ENCODE peak calls at places on chromosomes 13 and 19, in nine cellular contexts. One of them, this sample, is unnamed.

GRCh38 chr13:95355491-95355890 is 54.2 kb upstream of the ABCC4 start:
- DNase-seq in heart right ventricle: no peak
- DNase-seq in lung: no peak
- DNase-seq in lower leg skin: no peak
- DNase-seq in T-helper 17 cell: no peak
- DNase-seq in neuronal stem cell: no peak
- DNase-seq in WTC11: no peak
- DNase-seq in PC-9: no peak
- DNase-seq in non-pigmented ciliary epithelial cell: no peak
- DNase-seq in this sample: no peak

GRCh38 chr19:4542896-4543351 is 3.1 kb upstream of the LRG1 start:
- DNase-seq in non-pigmented ciliary epithelial cell: no peak
- DNase-seq in T-helper 17 cell: no peak
- DNase-seq in neuronal stem cell: no peak
- DNase-seq in WTC11: no peak
- DNase-seq in heart right ventricle: no peak
- DNase-seq in lung: no peak
- DNase-seq in lower leg skin: no peak
- DNase-seq in PC-9: no peak
- DNase-seq in this sample: no peak

GRCh38 chr13:59266478-59267063 is 897.2 kb downstream of the DIAPH3 start:
- DNase-seq in neuronal stem cell: no peak
- DNase-seq in WTC11: no peak
- DNase-seq in lower leg skin: no peak
- DNase-seq in heart right ventricle: no peak
- DNase-seq in non-pigmented ciliary epithelial cell: no peak
- DNase-seq in PC-9: no peak
- DNase-seq in T-helper 17 cell: no peak
- DNase-seq in lung: no peak
- DNase-seq in this sample: no peak

GRCh38 chr13:112058519-112058873 is 8.5 kb upstream of the SOX1 start:
- DNase-seq in non-pigmented ciliary epithelial cell: no peak
- DNase-seq in T-helper 17 cell: no peak
- DNase-seq in PC-9: no peak
- DNase-seq in lung: no peak
- DNase-seq in heart right ventricle: no peak
- DNase-seq in neuronal stem cell: no peak
- DNase-seq in WTC11: peak
- DNase-seq in lower leg skin: peak
- DNase-seq in this sample: no peak

GRCh38 chr13:51832471-51833152 is 12.4 kb downstream of the TMEM272 start:
- DNase-seq in non-pigmented ciliary epithelial cell: no peak
- DNase-seq in heart right ventricle: no peak
- DNase-seq in T-helper 17 cell: peak
- DNase-seq in PC-9: peak
- DNase-seq in neuronal stem cell: no peak
- DNase-seq in lower leg skin: no peak
- DNase-seq in lung: no peak
- DNase-seq in WTC11: no peak
- DNase-seq in this sample: no peak

GRCh38 chr19:447816-448546 is 12.9 kb downstream of the SHC2 start:
- DNase-seq in PC-9: no peak
- DNase-seq in T-helper 17 cell: no peak
- DNase-seq in WTC11: no peak
- DNase-seq in heart right ventricle: peak
- DNase-seq in lung: no peak
- DNase-seq in non-pigmented ciliary epithelial cell: no peak
- DNase-seq in lower leg skin: no peak
- DNase-seq in neuronal stem cell: no peak
- DNase-seq in this sample: no peak

GRCh38 chr13:107271226-107271625 is 703.3 kb upstream of the ARGLU1 start:
- DNase-seq in T-helper 17 cell: no peak
- DNase-seq in PC-9: no peak
- DNase-seq in neuronal stem cell: no peak
- DNase-seq in heart right ventricle: no peak
- DNase-seq in lung: no peak
- DNase-seq in lower leg skin: no peak
- DNase-seq in WTC11: peak
- DNase-seq in non-pigmented ciliary epithelial cell: no peak
- DNase-seq in this sample: no peak

GRCh38 chr13:101706651-101707050 is 254.2 kb downstream of the ITGBL1 start:
- DNase-seq in neuronal stem cell: no peak
- DNase-seq in non-pigmented ciliary epithelial cell: peak
- DNase-seq in lower leg skin: no peak
- DNase-seq in PC-9: no peak
- DNase-seq in lung: peak
- DNase-seq in T-helper 17 cell: no peak
- DNase-seq in heart right ventricle: no peak
- DNase-seq in WTC11: no peak
- DNase-seq in this sample: peak

GRCh38 chr19:6378036-6378435 is 2.3 kb upstream of the PSPN start:
- DNase-seq in PC-9: no peak
- DNase-seq in lung: no peak
- DNase-seq in T-helper 17 cell: no peak
- DNase-seq in non-pigmented ciliary epithelial cell: peak
- DNase-seq in neuronal stem cell: no peak
- DNase-seq in WTC11: no peak
- DNase-seq in lower leg skin: no peak
- DNase-seq in heart right ventricle: no peak
- DNase-seq in this sample: peak

GRCh38 chr13:81929988-81930387 is 1589.1 kb upstream of the SPRY2 start:
- DNase-seq in non-pigmented ciliary epithelial cell: no peak
- DNase-seq in T-helper 17 cell: no peak
- DNase-seq in heart right ventricle: no peak
- DNase-seq in lower leg skin: no peak
- DNase-seq in neuronal stem cell: peak
- DNase-seq in lung: no peak
- DNase-seq in WTC11: no peak
- DNase-seq in PC-9: no peak
- DNase-seq in this sample: no peak

GRCh38 chr13:34990399-34991224 is 48.5 kb downstream of the NBEA start:
- DNase-seq in WTC11: no peak
- DNase-seq in PC-9: no peak
- DNase-seq in heart right ventricle: no peak
- DNase-seq in non-pigmented ciliary epithelial cell: no peak
- DNase-seq in lung: no peak
- DNase-seq in neuronal stem cell: no peak
- DNase-seq in lower leg skin: no peak
- DNase-seq in T-helper 17 cell: no peak
- DNase-seq in this sample: no peak

GRCh38 chr19:2766594-2767372 is 16.3 kb downstream of the SGTA start:
- DNase-seq in T-helper 17 cell: no peak
- DNase-seq in lung: no peak
- DNase-seq in WTC11: no peak
- DNase-seq in heart right ventricle: no peak
- DNase-seq in PC-9: no peak
- DNase-seq in non-pigmented ciliary epithelial cell: no peak
- DNase-seq in lower leg skin: no peak
- DNase-seq in neuronal stem cell: no peak
- DNase-seq in this sample: no peak

GRCh38 chr19:19443902-19444693 is 38.6 kb downstream of the GATAD2A start:
- DNase-seq in WTC11: no peak
- DNase-seq in lower leg skin: no peak
- DNase-seq in heart right ventricle: no peak
- DNase-seq in non-pigmented ciliary epithelial cell: no peak
- DNase-seq in neuronal stem cell: no peak
- DNase-seq in PC-9: no peak
- DNase-seq in T-helper 17 cell: no peak
- DNase-seq in lung: no peak
- DNase-seq in this sample: no peak

GRCh38 chr13:90654970-90655369 is 692.5 kb upstream of the MIR17HG start:
- DNase-seq in WTC11: no peak
- DNase-seq in non-pigmented ciliary epithelial cell: no peak
- DNase-seq in neuronal stem cell: no peak
- DNase-seq in lung: no peak
- DNase-seq in PC-9: no peak
- DNase-seq in heart right ventricle: no peak
- DNase-seq in T-helper 17 cell: no peak
- DNase-seq in lower leg skin: no peak
- DNase-seq in this sample: no peak

GRCh38 chr19:48992571-48993174 is 436 bp downstream of the GYS1 start:
- DNase-seq in lung: no peak
- DNase-seq in WTC11: no peak
- DNase-seq in neuronal stem cell: no peak
- DNase-seq in non-pigmented ciliary epithelial cell: no peak
- DNase-seq in heart right ventricle: no peak
- DNase-seq in PC-9: peak
- DNase-seq in lower leg skin: no peak
- DNase-seq in T-helper 17 cell: no peak
- DNase-seq in this sample: no peak

GRCh38 chr13:44842158-44842557 is 147.1 kb downstream of the NUFIP1 start:
- DNase-seq in lower leg skin: no peak
- DNase-seq in WTC11: no peak
- DNase-seq in neuronal stem cell: no peak
- DNase-seq in heart right ventricle: no peak
- DNase-seq in PC-9: no peak
- DNase-seq in non-pigmented ciliary epithelial cell: peak
- DNase-seq in T-helper 17 cell: no peak
- DNase-seq in lung: no peak
- DNase-seq in this sample: peak

GRCh38 chr19:16456652-16457194 is 15.0 kb downstream of the EPS15L1 start:
- DNase-seq in WTC11: peak
- DNase-seq in T-helper 17 cell: no peak
- DNase-seq in non-pigmented ciliary epithelial cell: no peak
- DNase-seq in lower leg skin: no peak
- DNase-seq in neuronal stem cell: no peak
- DNase-seq in PC-9: peak
- DNase-seq in lung: no peak
- DNase-seq in heart right ventricle: no peak
- DNase-seq in this sample: no peak

GRCh38 chr13:65677906-65678305 is 1552.2 kb downstream of the PCDH9 start:
- DNase-seq in neuronal stem cell: no peak
- DNase-seq in PC-9: no peak
- DNase-seq in non-pigmented ciliary epithelial cell: no peak
- DNase-seq in lower leg skin: no peak
- DNase-seq in heart right ventricle: no peak
- DNase-seq in lung: no peak
- DNase-seq in WTC11: no peak
- DNase-seq in T-helper 17 cell: no peak
- DNase-seq in this sample: no peak

GRCh38 chr13:113528798-113529180 is 38.3 kb upstream of the DCUN1D2 start:
- DNase-seq in lung: no peak
- DNase-seq in T-helper 17 cell: no peak
- DNase-seq in non-pigmented ciliary epithelial cell: no peak
- DNase-seq in PC-9: no peak
- DNase-seq in heart right ventricle: no peak
- DNase-seq in WTC11: no peak
- DNase-seq in lower leg skin: peak
- DNase-seq in neuronal stem cell: no peak
- DNase-seq in this sample: no peak

GRCh38 chr13:50645092-50645491 is 198.4 kb downstream of the DLEU7 start:
- DNase-seq in non-pigmented ciliary epithelial cell: peak
- DNase-seq in lung: no peak
- DNase-seq in PC-9: no peak
- DNase-seq in heart right ventricle: no peak
- DNase-seq in lower leg skin: no peak
- DNase-seq in T-helper 17 cell: no peak
- DNase-seq in WTC11: no peak
- DNase-seq in neuronal stem cell: no peak
- DNase-seq in this sample: no peak

GRCh38 chr13:108915634-108916497 is 286.5 kb downstream of the MYO16 start:
- DNase-seq in PC-9: peak
- DNase-seq in heart right ventricle: peak
- DNase-seq in lower leg skin: peak
- DNase-seq in neuronal stem cell: no peak
- DNase-seq in lung: peak
- DNase-seq in WTC11: peak
- DNase-seq in non-pigmented ciliary epithelial cell: peak
- DNase-seq in T-helper 17 cell: no peak
- DNase-seq in this sample: peak

GRCh38 chr13:46662690-46663089 is 109.7 kb downstream of the LRCH1 start:
- DNase-seq in lung: no peak
- DNase-seq in lower leg skin: no peak
- DNase-seq in PC-9: no peak
- DNase-seq in neuronal stem cell: no peak
- DNase-seq in WTC11: no peak
- DNase-seq in non-pigmented ciliary epithelial cell: no peak
- DNase-seq in heart right ventricle: no peak
- DNase-seq in T-helper 17 cell: no peak
- DNase-seq in this sample: no peak

GRCh38 chr13:46168341-46168740 is 13.6 kb downstream of the LCP1 start:
- DNase-seq in non-pigmented ciliary epithelial cell: no peak
- DNase-seq in neuronal stem cell: no peak
- DNase-seq in lower leg skin: no peak
- DNase-seq in PC-9: no peak
- DNase-seq in lung: no peak
- DNase-seq in heart right ventricle: no peak
- DNase-seq in T-helper 17 cell: peak
- DNase-seq in WTC11: no peak
- DNase-seq in this sample: no peak

GRCh38 chr19:3607398-3608078 is 863 bp upstream of the TBXA2R start:
- DNase-seq in PC-9: no peak
- DNase-seq in lung: no peak
- DNase-seq in WTC11: peak
- DNase-seq in lower leg skin: no peak
- DNase-seq in T-helper 17 cell: no peak
- DNase-seq in non-pigmented ciliary epithelial cell: no peak
- DNase-seq in neuronal stem cell: no peak
- DNase-seq in heart right ventricle: peak
- DNase-seq in this sample: no peak

GRCh38 chr19:5953034-5953589 is 24.8 kb downstream of the RANBP3 start:
- DNase-seq in lung: no peak
- DNase-seq in non-pigmented ciliary epithelial cell: no peak
- DNase-seq in T-helper 17 cell: no peak
- DNase-seq in PC-9: no peak
- DNase-seq in lower leg skin: no peak
- DNase-seq in heart right ventricle: no peak
- DNase-seq in neuronal stem cell: no peak
- DNase-seq in WTC11: no peak
- DNase-seq in this sample: no peak

GRCh38 chr13:51025245-51025872 is 85.7 kb downstream of the C13orf42 start:
- DNase-seq in PC-9: no peak
- DNase-seq in lung: no peak
- DNase-seq in heart right ventricle: no peak
- DNase-seq in lower leg skin: no peak
- DNase-seq in non-pigmented ciliary epithelial cell: no peak
- DNase-seq in neuronal stem cell: no peak
- DNase-seq in WTC11: no peak
- DNase-seq in T-helper 17 cell: no peak
- DNase-seq in this sample: no peak

GRCh38 chr19:10981496-10981895 is 20.7 kb downstream of the SMARCA4 start:
- DNase-seq in WTC11: no peak
- DNase-seq in lower leg skin: no peak
- DNase-seq in T-helper 17 cell: no peak
- DNase-seq in heart right ventricle: no peak
- DNase-seq in lung: no peak
- DNase-seq in neuronal stem cell: no peak
- DNase-seq in non-pigmented ciliary epithelial cell: no peak
- DNase-seq in PC-9: no peak
- DNase-seq in this sample: no peak

GRCh38 chr19:46221981-46222610 is 7.4 kb upstream of the IGFL1 start:
- DNase-seq in PC-9: peak
- DNase-seq in WTC11: peak
- DNase-seq in neuronal stem cell: no peak
- DNase-seq in T-helper 17 cell: no peak
- DNase-seq in non-pigmented ciliary epithelial cell: peak
- DNase-seq in lung: peak
- DNase-seq in lower leg skin: peak
- DNase-seq in heart right ventricle: peak
- DNase-seq in this sample: peak

GRCh38 chr19:1672769-1673644 is 20.6 kb upstream of the TCF3 start:
- DNase-seq in WTC11: no peak
- DNase-seq in lower leg skin: no peak
- DNase-seq in neuronal stem cell: no peak
- DNase-seq in PC-9: no peak
- DNase-seq in heart right ventricle: no peak
- DNase-seq in T-helper 17 cell: no peak
- DNase-seq in lung: no peak
- DNase-seq in non-pigmented ciliary epithelial cell: no peak
- DNase-seq in this sample: no peak

GRCh38 chr13:106917024-106917491 is 349.1 kb upstream of the ARGLU1 start:
- DNase-seq in neuronal stem cell: no peak
- DNase-seq in non-pigmented ciliary epithelial cell: no peak
- DNase-seq in WTC11: peak
- DNase-seq in lower leg skin: no peak
- DNase-seq in PC-9: no peak
- DNase-seq in T-helper 17 cell: no peak
- DNase-seq in lung: no peak
- DNase-seq in heart right ventricle: peak
- DNase-seq in this sample: no peak

GRCh38 chr19:5345895-5346386 is 5.3 kb upstream of the PTPRS start:
- DNase-seq in non-pigmented ciliary epithelial cell: peak
- DNase-seq in lower leg skin: no peak
- DNase-seq in neuronal stem cell: no peak
- DNase-seq in lung: no peak
- DNase-seq in PC-9: no peak
- DNase-seq in heart right ventricle: no peak
- DNase-seq in T-helper 17 cell: no peak
- DNase-seq in WTC11: no peak
- DNase-seq in this sample: no peak